ENCODE peak calls at places on chromosome 10, in four cellular contexts. One of them, this sample, is unnamed.

GRCh38 chr10:60646966-60647796 is 131.1 kb upstream of the CDK1 start:
- DNase-seq in ureter: no peak
- DNase-seq in cardiac fibroblast: peak
- DNase-seq in CD8-positive, alpha-beta memory T cell: no peak
- DNase-seq in this sample: peak

GRCh38 chr10:14016011-14016536 is 314.6 kb downstream of the FRMD4A start:
- DNase-seq in ureter: no peak
- DNase-seq in cardiac fibroblast: peak
- DNase-seq in CD8-positive, alpha-beta memory T cell: no peak
- DNase-seq in this sample: peak

GRCh38 chr10:57979466-57979865 is 288.2 kb downstream of the IPMK start:
- DNase-seq in ureter: no peak
- DNase-seq in cardiac fibroblast: peak
- DNase-seq in CD8-positive, alpha-beta memory T cell: no peak
- DNase-seq in this sample: no peak

GRCh38 chr10:92915892-92916291 is 67.6 kb downstream of the EXOC6 start:
- DNase-seq in ureter: no peak
- DNase-seq in cardiac fibroblast: no peak
- DNase-seq in CD8-positive, alpha-beta memory T cell: no peak
- DNase-seq in this sample: no peak

GRCh38 chr10:59375990-59376389 is 13.6 kb upstream of the FAM13C start:
- DNase-seq in ureter: no peak
- DNase-seq in cardiac fibroblast: no peak
- DNase-seq in CD8-positive, alpha-beta memory T cell: no peak
- DNase-seq in this sample: no peak

GRCh38 chr10:123913688-123914268 is 22.2 kb upstream of the CPXM2 start:
- DNase-seq in ureter: no peak
- DNase-seq in cardiac fibroblast: no peak
- DNase-seq in CD8-positive, alpha-beta memory T cell: no peak
- DNase-seq in this sample: no peak

GRCh38 chr10:68096913-68097509 is 12.3 kb upstream of the MYPN start:
- DNase-seq in ureter: peak
- DNase-seq in cardiac fibroblast: peak
- DNase-seq in CD8-positive, alpha-beta memory T cell: no peak
- DNase-seq in this sample: peak

GRCh38 chr10:43265799-43266721 is 805 bp downstream of the RASGEF1A start:
- DNase-seq in ureter: no peak
- DNase-seq in cardiac fibroblast: no peak
- DNase-seq in CD8-positive, alpha-beta memory T cell: no peak
- DNase-seq in this sample: peak

GRCh38 chr10:119333146-119333792 is 125.9 kb downstream of the GRK5 start:
- DNase-seq in ureter: no peak
- DNase-seq in cardiac fibroblast: peak
- DNase-seq in CD8-positive, alpha-beta memory T cell: peak
- DNase-seq in this sample: peak

GRCh38 chr10:68878463-68878862 is 22.7 kb upstream of the DDX50 start:
- DNase-seq in ureter: no peak
- DNase-seq in cardiac fibroblast: no peak
- DNase-seq in CD8-positive, alpha-beta memory T cell: no peak
- DNase-seq in this sample: no peak

GRCh38 chr10:94902570-94902969 is 35.9 kb upstream of the CYP2C9 start:
- DNase-seq in ureter: no peak
- DNase-seq in cardiac fibroblast: no peak
- DNase-seq in CD8-positive, alpha-beta memory T cell: no peak
- DNase-seq in this sample: no peak

GRCh38 chr10:21053953-21054352 is 156.8 kb upstream of the NEBL start:
- DNase-seq in ureter: no peak
- DNase-seq in cardiac fibroblast: no peak
- DNase-seq in CD8-positive, alpha-beta memory T cell: no peak
- DNase-seq in this sample: no peak

GRCh38 chr10:90168244-90168643 is 466.9 kb downstream of the KIF20B start:
- DNase-seq in ureter: no peak
- DNase-seq in cardiac fibroblast: peak
- DNase-seq in CD8-positive, alpha-beta memory T cell: no peak
- DNase-seq in this sample: no peak

GRCh38 chr10:93465806-93466675 is 16.1 kb downstream of the MYOF start:
- DNase-seq in ureter: peak
- DNase-seq in cardiac fibroblast: peak
- DNase-seq in CD8-positive, alpha-beta memory T cell: no peak
- DNase-seq in this sample: peak

GRCh38 chr10:123561145-123561448 is 105.1 kb upstream of the GPR26 start:
- DNase-seq in ureter: peak
- DNase-seq in cardiac fibroblast: no peak
- DNase-seq in CD8-positive, alpha-beta memory T cell: no peak
- DNase-seq in this sample: no peak

GRCh38 chr10:91349381-91349780 is 60.8 kb upstream of the HECTD2 start:
- DNase-seq in ureter: no peak
- DNase-seq in cardiac fibroblast: peak
- DNase-seq in CD8-positive, alpha-beta memory T cell: no peak
- DNase-seq in this sample: peak

GRCh38 chr10:87861566-87861952 is 1.8 kb downstream of the KLLN start:
- DNase-seq in ureter: peak
- DNase-seq in cardiac fibroblast: peak
- DNase-seq in CD8-positive, alpha-beta memory T cell: no peak
- DNase-seq in this sample: peak

GRCh38 chr10:3425261-3425660 is 252.7 kb upstream of the PITRM1 start:
- DNase-seq in ureter: no peak
- DNase-seq in cardiac fibroblast: no peak
- DNase-seq in CD8-positive, alpha-beta memory T cell: no peak
- DNase-seq in this sample: no peak

GRCh38 chr10:36640626-36641025 is 484.8 kb upstream of the ANKRD30A start:
- DNase-seq in ureter: no peak
- DNase-seq in cardiac fibroblast: peak
- DNase-seq in CD8-positive, alpha-beta memory T cell: no peak
- DNase-seq in this sample: no peak

GRCh38 chr10:79102056-79102874 is 33.5 kb downstream of the ZMIZ1 start:
- DNase-seq in ureter: peak
- DNase-seq in cardiac fibroblast: no peak
- DNase-seq in CD8-positive, alpha-beta memory T cell: no peak
- DNase-seq in this sample: no peak

GRCh38 chr10:88415533-88416130 is 167.5 kb downstream of the RNLS start:
- DNase-seq in ureter: no peak
- DNase-seq in cardiac fibroblast: no peak
- DNase-seq in CD8-positive, alpha-beta memory T cell: no peak
- DNase-seq in this sample: no peak

GRCh38 chr10:114708084-114708483 is 50.0 kb upstream of the ABLIM1 start:
- DNase-seq in ureter: no peak
- DNase-seq in cardiac fibroblast: no peak
- DNase-seq in CD8-positive, alpha-beta memory T cell: no peak
- DNase-seq in this sample: no peak

GRCh38 chr10:43390791-43391190 is 18.2 kb downstream of the HNRNPF start:
- DNase-seq in ureter: no peak
- DNase-seq in cardiac fibroblast: peak
- DNase-seq in CD8-positive, alpha-beta memory T cell: no peak
- DNase-seq in this sample: peak

GRCh38 chr10:58064714-58065528 is 202.8 kb downstream of the IPMK start:
- DNase-seq in ureter: no peak
- DNase-seq in cardiac fibroblast: peak
- DNase-seq in CD8-positive, alpha-beta memory T cell: no peak
- DNase-seq in this sample: peak

GRCh38 chr10:101158101-101159058 is 27.3 kb downstream of the TLX1 start:
- DNase-seq in ureter: peak
- DNase-seq in cardiac fibroblast: no peak
- DNase-seq in CD8-positive, alpha-beta memory T cell: no peak
- DNase-seq in this sample: no peak

GRCh38 chr10:23375366-23375765 is 30.8 kb upstream of the C10orf67 start:
- DNase-seq in ureter: no peak
- DNase-seq in cardiac fibroblast: no peak
- DNase-seq in CD8-positive, alpha-beta memory T cell: no peak
- DNase-seq in this sample: no peak

This sample was measured in foreskin fibroblast.